ENCODE peak calls at places on chromosomes 3 and 15, in four cellular contexts. One of them, this sample, is unnamed.

GRCh38 chr3:45516829-45517228 is 77.7 kb upstream of the LIMD1 start:
- DNase-seq in stimulated activated CD4-positive, alpha-beta T cell treated with anti-CD3 and anti-CD28 coated beads, Interleukin-1b, Interleukin-23, amount 100 ng/mL, for 24 hours: no peak
- DNase-seq in endothelial cell: no peak
- DNase-seq in EL: no peak
- DNase-seq in this sample: no peak

GRCh38 chr3:178295257-178295912 is 240.9 kb upstream of the KCNMB2 start:
- DNase-seq in stimulated activated CD4-positive, alpha-beta T cell treated with anti-CD3 and anti-CD28 coated beads, Interleukin-1b, Interleukin-23, amount 100 ng/mL, for 24 hours: no peak
- DNase-seq in endothelial cell: no peak
- DNase-seq in EL: peak; percentile 54
- DNase-seq in this sample: no peak

GRCh38 chr3:156382458-156383346 is 172.2 kb downstream of the SSR3 start:
- DNase-seq in stimulated activated CD4-positive, alpha-beta T cell treated with anti-CD3 and anti-CD28 coated beads, Interleukin-1b, Interleukin-23, amount 100 ng/mL, for 24 hours: no peak
- DNase-seq in endothelial cell: peak; percentile 47
- DNase-seq in EL: peak; percentile 44
- DNase-seq in this sample: no peak

GRCh38 chr3:149812165-149812605 is 830 bp upstream of the RNF13 start:
- DNase-seq in stimulated activated CD4-positive, alpha-beta T cell treated with anti-CD3 and anti-CD28 coated beads, Interleukin-1b, Interleukin-23, amount 100 ng/mL, for 24 hours: no peak
- DNase-seq in endothelial cell: no peak
- DNase-seq in EL: no peak
- DNase-seq in this sample: no peak

GRCh38 chr15:25739687-25740121 is 123.4 kb downstream of the ATP10A start:
- DNase-seq in stimulated activated CD4-positive, alpha-beta T cell treated with anti-CD3 and anti-CD28 coated beads, Interleukin-1b, Interleukin-23, amount 100 ng/mL, for 24 hours: no peak
- DNase-seq in endothelial cell: peak; percentile 34
- DNase-seq in EL: peak; percentile 20
- DNase-seq in this sample: peak; percentile 10

GRCh38 chr15:77276943-77277342 is 143.0 kb downstream of the PEAK1 start:
- DNase-seq in stimulated activated CD4-positive, alpha-beta T cell treated with anti-CD3 and anti-CD28 coated beads, Interleukin-1b, Interleukin-23, amount 100 ng/mL, for 24 hours: no peak
- DNase-seq in endothelial cell: no peak
- DNase-seq in EL: no peak
- DNase-seq in this sample: no peak

GRCh38 chr15:96326551-96327154 is 3.8 kb upstream of the NR2F2 start:
- DNase-seq in stimulated activated CD4-positive, alpha-beta T cell treated with anti-CD3 and anti-CD28 coated beads, Interleukin-1b, Interleukin-23, amount 100 ng/mL, for 24 hours: no peak
- DNase-seq in endothelial cell: no peak
- DNase-seq in EL: peak; percentile 61
- DNase-seq in this sample: no peak

GRCh38 chr3:63662500-63662899 is 10.0 kb downstream of the SNTN start:
- DNase-seq in stimulated activated CD4-positive, alpha-beta T cell treated with anti-CD3 and anti-CD28 coated beads, Interleukin-1b, Interleukin-23, amount 100 ng/mL, for 24 hours: no peak
- DNase-seq in endothelial cell: no peak
- DNase-seq in EL: peak; percentile 19
- DNase-seq in this sample: no peak

GRCh38 chr15:33243869-33244268 is 49.4 kb upstream of the FMN1 start:
- DNase-seq in stimulated activated CD4-positive, alpha-beta T cell treated with anti-CD3 and anti-CD28 coated beads, Interleukin-1b, Interleukin-23, amount 100 ng/mL, for 24 hours: no peak
- DNase-seq in endothelial cell: no peak
- DNase-seq in EL: peak; percentile 78
- DNase-seq in this sample: no peak

GRCh38 chr3:25495726-25496125 is 67.7 kb downstream of the RARB start:
- DNase-seq in stimulated activated CD4-positive, alpha-beta T cell treated with anti-CD3 and anti-CD28 coated beads, Interleukin-1b, Interleukin-23, amount 100 ng/mL, for 24 hours: no peak
- DNase-seq in endothelial cell: no peak
- DNase-seq in EL: no peak
- DNase-seq in this sample: no peak

GRCh38 chr15:69085325-69086081 is 71.0 kb downstream of the NOX5 start:
- DNase-seq in stimulated activated CD4-positive, alpha-beta T cell treated with anti-CD3 and anti-CD28 coated beads, Interleukin-1b, Interleukin-23, amount 100 ng/mL, for 24 hours: no peak
- DNase-seq in endothelial cell: no peak
- DNase-seq in EL: no peak
- DNase-seq in this sample: no peak

GRCh38 chr3:172285844-172286243 is 162.4 kb downstream of the GHSR start:
- DNase-seq in stimulated activated CD4-positive, alpha-beta T cell treated with anti-CD3 and anti-CD28 coated beads, Interleukin-1b, Interleukin-23, amount 100 ng/mL, for 24 hours: no peak
- DNase-seq in endothelial cell: no peak
- DNase-seq in EL: peak; percentile 77
- DNase-seq in this sample: no peak

GRCh38 chr3:83248454-83248853 is 1487.0 kb upstream of the GBE1 start:
- DNase-seq in stimulated activated CD4-positive, alpha-beta T cell treated with anti-CD3 and anti-CD28 coated beads, Interleukin-1b, Interleukin-23, amount 100 ng/mL, for 24 hours: no peak
- DNase-seq in endothelial cell: no peak
- DNase-seq in EL: no peak
- DNase-seq in this sample: no peak

GRCh38 chr3:187011915-187012314 is 81.6 kb downstream of the ST6GAL1 start:
- DNase-seq in stimulated activated CD4-positive, alpha-beta T cell treated with anti-CD3 and anti-CD28 coated beads, Interleukin-1b, Interleukin-23, amount 100 ng/mL, for 24 hours: no peak
- DNase-seq in endothelial cell: no peak
- DNase-seq in EL: no peak
- DNase-seq in this sample: no peak

GRCh38 chr3:143601738-143602480 is 246.4 kb downstream of the SLC9A9 start:
- DNase-seq in stimulated activated CD4-positive, alpha-beta T cell treated with anti-CD3 and anti-CD28 coated beads, Interleukin-1b, Interleukin-23, amount 100 ng/mL, for 24 hours: no peak
- DNase-seq in endothelial cell: no peak
- DNase-seq in EL: peak; percentile 7
- DNase-seq in this sample: no peak

GRCh38 chr3:112651076-112651475 is 10.1 kb upstream of the CCDC80 start:
- DNase-seq in stimulated activated CD4-positive, alpha-beta T cell treated with anti-CD3 and anti-CD28 coated beads, Interleukin-1b, Interleukin-23, amount 100 ng/mL, for 24 hours: no peak
- DNase-seq in endothelial cell: no peak
- DNase-seq in EL: no peak
- DNase-seq in this sample: no peak

GRCh38 chr15:57213783-57214366 is 162.4 kb upstream of the CGNL1 start:
- DNase-seq in stimulated activated CD4-positive, alpha-beta T cell treated with anti-CD3 and anti-CD28 coated beads, Interleukin-1b, Interleukin-23, amount 100 ng/mL, for 24 hours: no peak
- DNase-seq in endothelial cell: no peak
- DNase-seq in EL: peak; percentile 62
- DNase-seq in this sample: no peak

GRCh38 chr3:33386631-33387030 is 53.6 kb downstream of the UBP1 start:
- DNase-seq in stimulated activated CD4-positive, alpha-beta T cell treated with anti-CD3 and anti-CD28 coated beads, Interleukin-1b, Interleukin-23, amount 100 ng/mL, for 24 hours: no peak
- DNase-seq in endothelial cell: no peak
- DNase-seq in EL: no peak
- DNase-seq in this sample: no peak

GRCh38 chr15:43126358-43126757 is 7.0 kb upstream of the TMEM62 start:
- DNase-seq in stimulated activated CD4-positive, alpha-beta T cell treated with anti-CD3 and anti-CD28 coated beads, Interleukin-1b, Interleukin-23, amount 100 ng/mL, for 24 hours: no peak
- DNase-seq in endothelial cell: no peak
- DNase-seq in EL: no peak
- DNase-seq in this sample: no peak

GRCh38 chr3:97882975-97883598 is 61.3 kb downstream of the CRYBG3 start:
- DNase-seq in stimulated activated CD4-positive, alpha-beta T cell treated with anti-CD3 and anti-CD28 coated beads, Interleukin-1b, Interleukin-23, amount 100 ng/mL, for 24 hours: no peak
- DNase-seq in endothelial cell: no peak
- DNase-seq in EL: peak; percentile 54
- DNase-seq in this sample: no peak

GRCh38 chr15:58423205-58423604 is 8.6 kb upstream of the LIPC start:
- DNase-seq in stimulated activated CD4-positive, alpha-beta T cell treated with anti-CD3 and anti-CD28 coated beads, Interleukin-1b, Interleukin-23, amount 100 ng/mL, for 24 hours: no peak
- DNase-seq in endothelial cell: no peak
- DNase-seq in EL: no peak
- DNase-seq in this sample: no peak

GRCh38 chr15:63189955-63190691 is 717 bp downstream of the RAB8B start:
- DNase-seq in stimulated activated CD4-positive, alpha-beta T cell treated with anti-CD3 and anti-CD28 coated beads, Interleukin-1b, Interleukin-23, amount 100 ng/mL, for 24 hours: no peak
- DNase-seq in endothelial cell: no peak
- DNase-seq in EL: peak; percentile 37
- DNase-seq in this sample: no peak

GRCh38 chr3:150269526-150269925 is 138.6 kb upstream of the TSC22D2 start:
- DNase-seq in stimulated activated CD4-positive, alpha-beta T cell treated with anti-CD3 and anti-CD28 coated beads, Interleukin-1b, Interleukin-23, amount 100 ng/mL, for 24 hours: no peak
- DNase-seq in endothelial cell: no peak
- DNase-seq in EL: no peak
- DNase-seq in this sample: no peak

GRCh38 chr3:175212896-175213295 is 353.8 kb downstream of the NAALADL2 start:
- DNase-seq in stimulated activated CD4-positive, alpha-beta T cell treated with anti-CD3 and anti-CD28 coated beads, Interleukin-1b, Interleukin-23, amount 100 ng/mL, for 24 hours: no peak
- DNase-seq in endothelial cell: no peak
- DNase-seq in EL: peak; percentile 33
- DNase-seq in this sample: no peak

GRCh38 chr15:42082141-42082540 is 12.2 kb downstream of the PLA2G4D start:
- DNase-seq in stimulated activated CD4-positive, alpha-beta T cell treated with anti-CD3 and anti-CD28 coated beads, Interleukin-1b, Interleukin-23, amount 100 ng/mL, for 24 hours: no peak
- DNase-seq in endothelial cell: no peak
- DNase-seq in EL: no peak
- DNase-seq in this sample: no peak

GRCh38 chr3:193021506-193022010 is 103.9 kb upstream of the MB21D2 start:
- DNase-seq in stimulated activated CD4-positive, alpha-beta T cell treated with anti-CD3 and anti-CD28 coated beads, Interleukin-1b, Interleukin-23, amount 100 ng/mL, for 24 hours: no peak
- DNase-seq in endothelial cell: no peak
- DNase-seq in EL: no peak
- DNase-seq in this sample: no peak

GRCh38 chr15:54481819-54482218 is 503.6 kb downstream of the UNC13C start:
- DNase-seq in stimulated activated CD4-positive, alpha-beta T cell treated with anti-CD3 and anti-CD28 coated beads, Interleukin-1b, Interleukin-23, amount 100 ng/mL, for 24 hours: no peak
- DNase-seq in endothelial cell: no peak
- DNase-seq in EL: no peak
- DNase-seq in this sample: no peak

GRCh38 chr3:141067559-141067958 is 16.4 kb downstream of the SPSB4 start:
- DNase-seq in stimulated activated CD4-positive, alpha-beta T cell treated with anti-CD3 and anti-CD28 coated beads, Interleukin-1b, Interleukin-23, amount 100 ng/mL, for 24 hours: no peak
- DNase-seq in endothelial cell: no peak
- DNase-seq in EL: no peak
- DNase-seq in this sample: no peak

GRCh38 chr3:65445573-65446204 is 593.0 kb downstream of the MAGI1 start:
- DNase-seq in stimulated activated CD4-positive, alpha-beta T cell treated with anti-CD3 and anti-CD28 coated beads, Interleukin-1b, Interleukin-23, amount 100 ng/mL, for 24 hours: no peak
- DNase-seq in endothelial cell: no peak
- DNase-seq in EL: no peak
- DNase-seq in this sample: no peak

GRCh38 chr3:74442683-74443082 is 171.8 kb downstream of the CNTN3 start:
- DNase-seq in stimulated activated CD4-positive, alpha-beta T cell treated with anti-CD3 and anti-CD28 coated beads, Interleukin-1b, Interleukin-23, amount 100 ng/mL, for 24 hours: no peak
- DNase-seq in endothelial cell: no peak
- DNase-seq in EL: no peak
- DNase-seq in this sample: no peak

GRCh38 chr15:92438471-92438870 is 44.8 kb downstream of the ST8SIA2 start:
- DNase-seq in stimulated activated CD4-positive, alpha-beta T cell treated with anti-CD3 and anti-CD28 coated beads, Interleukin-1b, Interleukin-23, amount 100 ng/mL, for 24 hours: no peak
- DNase-seq in endothelial cell: no peak
- DNase-seq in EL: no peak
- DNase-seq in this sample: no peak

GRCh38 chr3:142355692-142356091 is 92.1 kb downstream of the XRN1 start:
- DNase-seq in stimulated activated CD4-positive, alpha-beta T cell treated with anti-CD3 and anti-CD28 coated beads, Interleukin-1b, Interleukin-23, amount 100 ng/mL, for 24 hours: no peak
- DNase-seq in endothelial cell: no peak
- DNase-seq in EL: no peak
- DNase-seq in this sample: no peak

GRCh38 chr3:9809239-9809614 is 835 bp upstream of the TTLL3 start:
- DNase-seq in stimulated activated CD4-positive, alpha-beta T cell treated with anti-CD3 and anti-CD28 coated beads, Interleukin-1b, Interleukin-23, amount 100 ng/mL, for 24 hours: no peak
- DNase-seq in endothelial cell: no peak
- DNase-seq in EL: no peak
- DNase-seq in this sample: no peak

GRCh38 chr3:194086251-194087075 is 49.5 kb upstream of the HES1 start:
- DNase-seq in stimulated activated CD4-positive, alpha-beta T cell treated with anti-CD3 and anti-CD28 coated beads, Interleukin-1b, Interleukin-23, amount 100 ng/mL, for 24 hours: no peak
- DNase-seq in endothelial cell: no peak
- DNase-seq in EL: no peak
- DNase-seq in this sample: no peak

GRCh38 chr15:69780981-69781380 is 316.7 kb downstream of the TLE3 start:
- DNase-seq in stimulated activated CD4-positive, alpha-beta T cell treated with anti-CD3 and anti-CD28 coated beads, Interleukin-1b, Interleukin-23, amount 100 ng/mL, for 24 hours: no peak
- DNase-seq in endothelial cell: no peak
- DNase-seq in EL: peak; percentile 31
- DNase-seq in this sample: no peak

GRCh38 chr3:174620138-174620537 is 239.0 kb upstream of the NAALADL2 start:
- DNase-seq in stimulated activated CD4-positive, alpha-beta T cell treated with anti-CD3 and anti-CD28 coated beads, Interleukin-1b, Interleukin-23, amount 100 ng/mL, for 24 hours: no peak
- DNase-seq in endothelial cell: no peak
- DNase-seq in EL: peak; percentile 17
- DNase-seq in this sample: no peak

GRCh38 chr15:33473005-33473404 is 162.2 kb downstream of the RYR3 start:
- DNase-seq in stimulated activated CD4-positive, alpha-beta T cell treated with anti-CD3 and anti-CD28 coated beads, Interleukin-1b, Interleukin-23, amount 100 ng/mL, for 24 hours: no peak
- DNase-seq in endothelial cell: no peak
- DNase-seq in EL: no peak
- DNase-seq in this sample: no peak

GRCh38 chr3:50167069-50167781 is 12.1 kb downstream of the SEMA3F start:
- DNase-seq in stimulated activated CD4-positive, alpha-beta T cell treated with anti-CD3 and anti-CD28 coated beads, Interleukin-1b, Interleukin-23, amount 100 ng/mL, for 24 hours: no peak
- DNase-seq in endothelial cell: no peak
- DNase-seq in EL: no peak
- DNase-seq in this sample: no peak

This sample was measured in stimulated activated CD8-positive, alpha-beta memory T cell treated with anti-CD3 and anti-CD28 coated beads, Interleukin-2, amount 100 ng/mL, for 48 hours.